ENCODE peak calls at places on chromosomes 2 and 18, in seven cellular contexts. V is cardiac fibroblast, J is cardiac muscle cell, D is lower lobe of right lung, I is heart left ventricle, L is kidney, F is HepG2. C is an unnamed sample.

GRCh38 chr2:240928476-240929363 is 22.6 kb downstream of the CROCC2 start:
- DNase-seq in V (no peak), J (no peak), D (no peak), I (peak), L (no peak), F (no peak), C (no peak)

GRCh38 chr18:60471652-60472051 is 99.1 kb upstream of the MC4R start:
- DNase-seq in V (peak), J (no peak), D (no peak), I (no peak), L (no peak), F (no peak), C (no peak)

GRCh38 chr18:61031626-61032025 is 301.6 kb upstream of the CDH20 start:
- DNase-seq in V (no peak), J (no peak), D (no peak), I (no peak), L (no peak), F (no peak), C (no peak)

GRCh38 chr2:38947241-38948239 is 57.9 kb downstream of the ARHGEF33 start:
- DNase-seq in V (peak), J (peak), D (peak), I (peak), L (no peak), F (peak), C (peak)

GRCh38 chr2:80126596-80127189 is 177.9 kb downstream of the LRRTM1 start:
- DNase-seq in V (peak), J (peak), D (no peak), I (no peak), L (no peak), F (no peak), C (peak)

GRCh38 chr2:30503692-30504076 is 56.6 kb downstream of the LCLAT1 start:
- DNase-seq in V (no peak), J (no peak), D (no peak), I (no peak), L (no peak), F (no peak), C (no peak)

GRCh38 chr2:68594674-68595492 is 48.5 kb upstream of the PROKR1 start:
- DNase-seq in V (peak), J (peak), D (peak), I (no peak), L (no peak), F (peak), C (peak)

GRCh38 chr18:69774831-69775230 is 172.8 kb downstream of the CD226 start:
- DNase-seq in V (peak), J (peak), D (no peak), I (no peak), L (no peak), F (no peak), C (no peak)

GRCh38 chr18:80154293-80154692 is 45.2 kb downstream of the ADNP2 start:
- DNase-seq in V (peak), J (peak), D (no peak), I (no peak), L (no peak), F (peak), C (peak)

GRCh38 chr2:191199929-191200328 is 45.3 kb upstream of the MYO1B start:
- DNase-seq in V (no peak), J (no peak), D (no peak), I (no peak), L (no peak), F (no peak), C (no peak)

GRCh38 chr2:175930504-175930903 is 71.6 kb downstream of the LNPK start:
- DNase-seq in V (peak), J (peak), D (no peak), I (no peak), L (no peak), F (no peak), C (peak)

GRCh38 chr2:120767486-120768005 is 31.9 kb downstream of the GLI2 start:
- DNase-seq in V (no peak), J (no peak), D (peak), I (peak), L (peak), F (no peak), C (no peak)

GRCh38 chr2:15622614-15623480 is 31.2 kb downstream of the DDX1 start:
- DNase-seq in V (no peak), J (no peak), D (no peak), I (no peak), L (no peak), F (no peak), C (no peak)

GRCh38 chr18:75544051-75544481 is 116.6 kb upstream of the SMIM21 start:
- DNase-seq in V (peak), J (peak), D (no peak), I (no peak), L (no peak), F (no peak), C (peak)

GRCh38 chr2:13481201-13481600 is 764.5 kb downstream of the TRIB2 start:
- DNase-seq in V (peak), J (no peak), D (no peak), I (no peak), L (no peak), F (no peak), C (peak)

GRCh38 chr2:240630771-240631560 is 5.7 kb downstream of the GPR35 start:
- DNase-seq in V (no peak), J (no peak), D (no peak), I (no peak), L (no peak), F (no peak), C (no peak)

GRCh38 chr18:21904856-21905255 is 164.3 kb downstream of the MIB1 start:
- DNase-seq in V (no peak), J (peak), D (no peak), I (no peak), L (no peak), F (no peak), C (no peak)

GRCh38 chr2:33645861-33646260 is 46.8 kb upstream of the FAM98A start:
- DNase-seq in V (peak), J (peak), D (no peak), I (no peak), L (no peak), F (no peak), C (peak)

GRCh38 chr2:15510552-15510951 is 50.6 kb downstream of the NBAS start:
- DNase-seq in V (no peak), J (no peak), D (no peak), I (no peak), L (no peak), F (no peak), C (no peak)

GRCh38 chr2:42163444-42164045 is 5.6 kb upstream of the EML4 start:
- DNase-seq in V (no peak), J (no peak), D (no peak), I (no peak), L (no peak), F (no peak), C (peak)

GRCh38 chr18:58604301-58604700 is 24.6 kb downstream of the ALPK2 start:
- DNase-seq in V (no peak), J (no peak), D (no peak), I (no peak), L (no peak), F (no peak), C (no peak)

GRCh38 chr2:68714866-68715265 is 19.7 kb upstream of the ARHGAP25 start:
- DNase-seq in V (peak), J (no peak), D (peak), I (peak), L (peak), F (no peak), C (no peak)

GRCh38 chr2:172430027-172430426 is 2.6 kb downstream of the ITGA6 start:
- DNase-seq in V (no peak), J (no peak), D (no peak), I (no peak), L (no peak), F (no peak), C (no peak)

GRCh38 chr18:30889582-30890301 is 152.8 kb downstream of the DSC3 start:
- DNase-seq in V (peak), J (peak), D (no peak), I (no peak), L (no peak), F (no peak), C (peak)

GRCh38 chr2:161030260-161031063 is 129.8 kb upstream of the TANK start:
- DNase-seq in V (peak), J (peak), D (no peak), I (no peak), L (no peak), F (peak), C (peak)

GRCh38 chr2:241018051-241018891 is 19.9 kb downstream of the SNED1 start:
- DNase-seq in V (no peak), J (no peak), D (no peak), I (no peak), L (peak), F (no peak), C (no peak)

DNA sequence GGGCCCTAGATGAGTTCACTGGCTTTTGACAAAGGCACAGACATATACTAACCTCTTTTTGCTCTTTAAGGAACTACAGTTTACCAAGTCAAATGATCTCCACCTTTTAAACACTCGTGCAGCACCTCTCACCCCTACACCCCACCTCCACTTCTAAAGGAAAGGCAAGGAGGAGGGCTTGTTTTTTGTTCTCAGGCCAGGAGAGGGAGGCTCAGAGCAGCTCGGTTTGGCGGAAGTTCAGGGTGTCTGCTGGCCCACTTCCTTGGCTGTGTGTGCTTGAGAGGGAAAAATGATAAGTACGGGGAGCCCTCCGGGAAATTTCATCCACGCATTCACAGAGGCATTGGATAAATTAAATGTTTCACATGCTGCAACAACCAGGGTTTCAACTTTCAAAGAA is 667.9 kb downstream of the BCL11A start:
- DNase-seq in V (no peak), J (no peak), D (no peak), I (peak), L (no peak), F (no peak), C (no peak)
- TF ChIP-seq CTCF in V (no peak), J (no peak), D (no peak), I (no peak), L (no peak), F (no peak), C (no peak)

GRCh38 chr2:135821190-135821589 is 15.8 kb downstream of the LCT start:
- DNase-seq in V (no peak), J (no peak), D (no peak), I (no peak), L (no peak), F (no peak), C (no peak)
- H3K4me3 ChIP-seq in V (no peak), J (no peak), D (no peak), I (no peak), L (no peak), F (no peak), C (no peak)

GRCh38 chr2:9517118-9517782 is 38.4 kb downstream of the ADAM17 start:
- DNase-seq in V (no peak), J (no peak), D (no peak), I (no peak), L (no peak), F (no peak), C (no peak)
- TF ChIP-seq CTCF in V (no peak), J (no peak), D (no peak), I (no peak), L (no peak), F (no peak), C (no peak)

DNA sequence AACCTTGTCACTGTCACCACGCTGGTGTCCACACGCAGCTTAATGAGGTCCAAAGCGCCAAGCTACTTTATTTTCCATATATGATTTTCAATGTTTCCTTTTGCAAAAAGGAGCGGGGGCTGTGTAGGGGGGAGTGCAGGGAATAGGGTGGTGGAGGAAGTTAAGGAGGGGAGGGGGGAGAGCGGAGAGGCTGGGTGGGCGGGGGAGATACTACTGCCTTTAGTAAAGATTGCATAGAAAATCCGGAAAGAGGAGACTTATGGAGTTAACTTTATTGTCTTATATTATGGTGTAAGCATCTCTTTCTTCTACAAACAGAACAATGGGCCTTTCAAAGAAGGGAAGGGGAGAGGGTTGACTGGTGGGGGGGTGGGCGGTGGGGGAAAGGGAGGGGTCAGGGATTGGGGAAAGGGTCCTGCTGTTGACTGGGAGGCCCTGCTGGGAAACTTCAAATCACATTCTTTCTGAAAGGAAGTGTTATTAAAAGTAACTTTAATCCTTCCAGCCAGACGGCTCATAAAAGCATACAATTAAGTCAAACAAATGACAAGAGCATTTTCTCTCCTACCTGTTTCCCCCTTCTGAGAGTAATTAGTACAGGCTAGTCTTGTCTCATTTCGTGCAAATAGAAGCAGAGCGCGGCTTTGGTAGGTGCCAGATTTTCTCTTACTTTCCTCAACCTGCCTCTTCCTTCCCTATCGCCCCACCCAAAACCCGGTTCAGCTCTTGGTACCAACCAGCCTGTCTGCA is 2112.8 kb upstream of the PIK3C3 start:
- DNase-seq in V (no peak), J (no peak), D (no peak), I (no peak), L (no peak), F (no peak), C (no peak)
- H3K4me3 ChIP-seq in V (peak), J (peak), D (peak), I (no peak), L (no peak), F (peak), C (peak)

DNA sequence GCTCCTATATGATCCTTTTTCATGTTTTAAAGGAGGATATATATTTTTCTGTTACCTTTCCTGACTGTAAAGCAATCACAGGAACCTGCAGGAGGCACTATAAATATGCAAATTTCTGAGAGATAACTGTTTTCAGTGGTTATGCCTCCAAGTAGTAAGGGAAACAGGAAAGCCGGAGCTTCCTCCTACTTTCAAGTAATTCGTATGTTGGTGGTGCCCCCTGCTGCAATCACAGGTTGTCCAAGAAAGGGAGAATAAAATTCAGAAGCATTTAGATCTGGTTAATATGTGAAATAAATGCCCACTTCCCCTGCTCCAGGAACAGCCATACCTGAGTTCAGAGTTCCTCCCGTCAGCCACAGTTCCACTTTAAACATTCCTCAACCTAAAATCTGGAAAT is 12.0 kb upstream of the BCL11A start:
- DNase-seq in V (peak), J (peak), D (no peak), I (peak), L (no peak), F (peak), C (peak)
- TF ChIP-seq CTCF in V (no peak), J (peak), D (peak), I (peak), L (no peak), F (peak), C (peak)

GRCh38 chr18:67467188-67467587 is 49.3 kb downstream of the DSEL start:
- DNase-seq in V (no peak), J (no peak), D (no peak), I (no peak), L (no peak), F (no peak), C (no peak)
- H3K4me3 ChIP-seq in V (no peak), J (no peak), D (no peak), I (no peak), L (no peak), F (no peak), C (no peak)

DNA sequence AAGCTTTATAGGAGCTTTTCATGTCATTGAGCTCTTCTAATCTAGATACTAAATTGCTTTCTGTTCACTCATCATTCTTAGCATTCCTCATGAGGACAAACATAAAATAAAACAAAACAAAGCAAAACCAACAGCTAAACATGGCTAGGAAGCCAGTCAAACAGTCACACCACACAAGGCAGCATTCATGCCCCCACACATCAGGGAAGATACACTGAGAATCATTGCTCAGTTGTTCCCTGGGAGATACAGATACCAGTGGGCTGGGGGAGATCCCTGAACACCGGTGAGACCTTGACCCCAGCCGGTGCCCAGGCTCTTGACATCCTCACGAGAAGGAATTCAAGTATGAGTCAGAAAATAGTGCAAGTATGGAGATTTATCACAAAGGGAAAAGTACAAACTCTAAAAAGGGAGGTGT is 177.9 kb upstream of the ARL4C start:
- DNase-seq in V (peak), J (peak), D (no peak), I (no peak), L (no peak), F (peak), C (peak)
- TF ChIP-seq CTCF in V (no peak), J (no peak), D (no peak), I (no peak), L (no peak), F (no peak), C (no peak)

GRCh38 chr2:7880126-7880525 is 801.7 kb upstream of the ID2 start:
- DNase-seq in V (no peak), J (no peak), D (no peak), I (no peak), L (no peak), F (no peak), C (no peak)
- H3K4me3 ChIP-seq in V (no peak), J (no peak), D (no peak), I (no peak), L (no peak), F (no peak), C (no peak)

GRCh38 chr18:9150116-9150515 is 13.5 kb downstream of the ANKRD12 start:
- DNase-seq in V (no peak), J (no peak), D (no peak), I (no peak), L (no peak), F (no peak), C (no peak)

GRCh38 chr18:9153281-9153680 is 16.7 kb downstream of the ANKRD12 start:
- DNase-seq in V (peak), J (peak), D (no peak), I (no peak), L (no peak), F (no peak), C (no peak)

GRCh38 chr18:9146224-9146623 is 9.6 kb downstream of the ANKRD12 start:
- DNase-seq in V (no peak), J (no peak), D (no peak), I (no peak), L (no peak), F (no peak), C (no peak)

GRCh38 chr18:9147440-9148238 is 11.1 kb downstream of the ANKRD12 start:
- DNase-seq in V (peak), J (peak), D (no peak), I (no peak), L (no peak), F (peak), C (peak)

DNA sequence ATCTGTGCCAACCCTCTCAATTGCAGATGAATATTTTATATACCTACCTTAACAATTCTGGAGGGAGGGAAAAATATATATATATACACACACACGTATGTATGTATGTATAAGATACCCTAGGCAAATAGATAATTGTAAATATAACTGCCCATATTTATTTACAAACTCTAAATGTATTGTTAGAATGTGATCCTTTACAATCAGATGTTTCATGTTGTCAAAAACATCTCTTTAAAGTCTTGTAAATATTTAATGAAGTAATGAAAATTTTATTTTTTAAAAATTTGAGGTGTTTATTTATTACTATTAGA is 11.6 kb downstream of the ANKRD12 start:
- DNase-seq in V (no peak), J (no peak), D (no peak), I (no peak), L (no peak), F (no peak), C (no peak)
- TF ChIP-seq CTCF in V (no peak), J (no peak), D (no peak), I (no peak), L (no peak), F (no peak), C (no peak)

C was measured in fibroblast of lung.